ENCODE peak calls at places on chromosomes 2 and 18, in five cellular contexts. O is hepatocyte; Y is IMR-90; H is lower lobe of right lung; D is CD8-positive, alpha-beta T cell. J is an unnamed sample.

GRCh38 chr18:49814147-49814499 is 790 bp upstream of the ACAA2 start:
- DNase-seq in O (peak), Y (peak), H (no peak), D (no peak), J (peak)

GRCh38 chr2:208501217-208501616 is 94.6 kb downstream of the PTH2R start:
- DNase-seq in O (peak), Y (no peak), H (no peak), D (no peak), J (no peak)

GRCh38 chr2:168156661-168157060 is 90.7 kb downstream of the STK39 start:
- DNase-seq in O (peak), Y (peak), H (no peak), D (no peak), J (peak)

GRCh38 chr2:236984046-236984445 is 101.6 kb upstream of the COPS8 start:
- DNase-seq in O (no peak), Y (no peak), H (no peak), D (no peak), J (no peak)

GRCh38 chr2:196336206-196336605 is 164.8 kb upstream of the STK17B start:
- DNase-seq in O (no peak), Y (peak), H (no peak), D (no peak), J (no peak)

GRCh38 chr2:15720561-15721307 is 129.1 kb downstream of the DDX1 start:
- DNase-seq in O (no peak), Y (no peak), H (no peak), D (no peak), J (no peak)

GRCh38 chr2:67451086-67451832 is 54.1 kb downstream of the ETAA1 start:
- DNase-seq in O (peak), Y (peak), H (no peak), D (no peak), J (peak)

GRCh38 chr2:45901468-45902081 is 250.1 kb downstream of the PRKCE start:
- DNase-seq in O (no peak), Y (no peak), H (no peak), D (no peak), J (no peak)

GRCh38 chr2:12754643-12755042 is 37.9 kb downstream of the TRIB2 start:
- DNase-seq in O (no peak), Y (no peak), H (no peak), D (no peak), J (no peak)

GRCh38 chr2:107728586-107728985 is 98.1 kb upstream of the RGPD4 start:
- DNase-seq in O (no peak), Y (no peak), H (no peak), D (no peak), J (no peak)

GRCh38 chr2:227007940-227008339 is 156.1 kb downstream of the COL4A4 start:
- DNase-seq in O (no peak), Y (no peak), H (no peak), D (no peak), J (no peak)

GRCh38 chr2:227864161-227864756 is 7.2 kb upstream of the DAW1 start:
- DNase-seq in O (peak), Y (peak), H (no peak), D (no peak), J (no peak)

GRCh38 chr18:13315000-13315399 is 96.4 kb downstream of the LDLRAD4 start:
- DNase-seq in O (no peak), Y (no peak), H (no peak), D (no peak), J (no peak)

GRCh38 chr2:71943238-71944182 is 204.2 kb downstream of the CYP26B1 start:
- DNase-seq in O (no peak), Y (no peak), H (no peak), D (no peak), J (no peak)

GRCh38 chr2:72999729-73000725 is 71.5 kb downstream of the SFXN5 start:
- DNase-seq in O (peak), Y (peak), H (no peak), D (no peak), J (peak)

GRCh38 chr2:91477731-91478672 is 2786.5 kb downstream of the RPIA start:
- DNase-seq in O (peak), Y (no peak), H (peak), D (peak), J (no peak)

GRCh38 chr2:232937278-232937906 is 67.3 kb downstream of the SNORC start:
- DNase-seq in O (peak), Y (peak), H (no peak), D (no peak), J (peak)

GRCh38 chr2:96762529-96763253 is 2.0 kb downstream of the CNNM4 start:
- DNase-seq in O (no peak), Y (no peak), H (no peak), D (no peak), J (no peak)

GRCh38 chr18:53033128-53033527 is 693.1 kb downstream of the DCC start:
- DNase-seq in O (no peak), Y (no peak), H (no peak), D (no peak), J (no peak)

GRCh38 chr2:223797073-223797472 is 40.3 kb downstream of the AP1S3 start:
- DNase-seq in O (no peak), Y (peak), H (no peak), D (no peak), J (peak)

GRCh38 chr18:70555046-70555445 is 266.2 kb downstream of the SOCS6 start:
- DNase-seq in O (no peak), Y (no peak), H (no peak), D (no peak), J (no peak)

GRCh38 chr2:142989276-142990204 is 112.1 kb downstream of the KYNU start:
- DNase-seq in O (peak), Y (peak), H (no peak), D (no peak), J (peak)

GRCh38 chr18:75208055-75208835 is 694 bp downstream of the PTGR3 start:
- DNase-seq in O (peak), Y (peak), H (peak), D (peak), J (no peak)

GRCh38 chr2:76169985-76170384 is 459.3 kb upstream of the GCFC2 start:
- DNase-seq in O (no peak), Y (no peak), H (no peak), D (no peak), J (no peak)

GRCh38 chr18:3281456-3282400 is 19.8 kb downstream of the MYL12B start:
- DNase-seq in O (peak), Y (peak), H (no peak), D (no peak), J (peak)

GRCh38 chr2:68469935-68470334 is 2.5 kb downstream of the APLF start:
- DNase-seq in O (no peak), Y (no peak), H (no peak), D (no peak), J (no peak)

GRCh38 chr2:213995400-213996105 is 415.3 kb upstream of the VWC2L start:
- DNase-seq in O (no peak), Y (peak), H (no peak), D (no peak), J (peak)

GRCh38 chr2:46050489-46050888 is 246.7 kb upstream of the EPAS1 start:
- DNase-seq in O (no peak), Y (no peak), H (no peak), D (no peak), J (no peak)

GRCh38 chr2:43086451-43087221 is 139.8 kb downstream of the ZFP36L2 start:
- DNase-seq in O (peak), Y (peak), H (no peak), D (no peak), J (peak)

GRCh38 chr2:205695460-205695979 is 13.2 kb downstream of the NRP2 start:
- DNase-seq in O (no peak), Y (peak), H (no peak), D (no peak), J (no peak)

GRCh38 chr2:230520875-230521155 is 104.8 kb downstream of the SP100 start:
- DNase-seq in O (no peak), Y (peak), H (no peak), D (no peak), J (peak)

GRCh38 chr2:16747706-16748105 is 82.1 kb upstream of the CYRIA start:
- DNase-seq in O (no peak), Y (no peak), H (no peak), D (no peak), J (no peak)

GRCh38 chr2:230913812-230914211 is 11.2 kb downstream of the GPR55 start:
- DNase-seq in O (no peak), Y (no peak), H (peak), D (no peak), J (no peak)

DNA sequence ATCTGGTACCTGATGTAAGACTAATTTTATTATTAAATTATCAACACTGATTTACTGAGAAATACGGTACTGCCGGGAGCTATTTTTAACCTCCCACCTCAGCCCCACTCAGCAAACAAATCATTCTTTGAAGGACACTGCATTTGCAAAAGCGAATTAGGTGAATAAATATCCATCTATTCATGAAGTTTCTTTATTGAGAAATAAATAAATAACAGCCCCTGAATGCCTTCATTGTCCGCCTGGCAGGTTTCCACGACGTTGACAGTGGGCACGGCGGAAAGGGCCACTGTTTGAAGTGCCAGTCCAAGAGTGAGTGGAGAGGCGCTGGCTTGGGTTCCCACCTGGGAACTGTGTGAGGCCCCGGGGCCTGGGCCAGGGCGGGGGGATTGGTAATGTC is 15.7 kb downstream of the C1QL2 start:
- DNase-seq in O (no peak), Y (no peak), H (no peak), D (no peak), J (no peak)
- TF ChIP-seq CTCF in O (no peak), Y (no peak), H (no peak), D (no peak), J (no peak)

DNA sequence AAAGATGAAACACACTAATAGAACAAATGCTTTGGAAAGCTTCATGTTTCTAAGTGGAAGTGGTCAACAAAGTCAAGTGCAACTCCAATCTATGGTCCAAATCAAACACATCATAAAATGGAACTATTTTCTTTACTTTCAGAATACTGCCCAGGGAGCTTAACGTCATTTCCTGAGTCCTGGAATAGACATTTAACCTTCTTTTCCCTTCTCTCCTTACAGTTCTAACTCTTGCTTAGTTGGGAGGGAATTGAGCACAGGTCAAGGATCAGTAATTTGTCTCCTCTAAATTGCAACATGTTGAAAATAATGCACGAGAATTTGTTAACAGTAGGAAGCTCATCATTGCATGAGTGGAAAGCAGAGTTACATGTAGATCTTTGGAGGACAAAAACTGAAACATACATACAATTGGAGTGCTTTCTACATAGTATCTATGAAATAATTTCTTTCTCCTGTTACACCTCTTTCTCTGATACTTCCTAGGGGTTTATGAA is 87.7 kb downstream of the MEP1B start:
- DNase-seq in O (no peak), Y (no peak), H (no peak), D (no peak), J (no peak)
- H3K27ac ChIP-seq in O (peak), Y (no peak), H (no peak), D (no peak), J (no peak)

DNA sequence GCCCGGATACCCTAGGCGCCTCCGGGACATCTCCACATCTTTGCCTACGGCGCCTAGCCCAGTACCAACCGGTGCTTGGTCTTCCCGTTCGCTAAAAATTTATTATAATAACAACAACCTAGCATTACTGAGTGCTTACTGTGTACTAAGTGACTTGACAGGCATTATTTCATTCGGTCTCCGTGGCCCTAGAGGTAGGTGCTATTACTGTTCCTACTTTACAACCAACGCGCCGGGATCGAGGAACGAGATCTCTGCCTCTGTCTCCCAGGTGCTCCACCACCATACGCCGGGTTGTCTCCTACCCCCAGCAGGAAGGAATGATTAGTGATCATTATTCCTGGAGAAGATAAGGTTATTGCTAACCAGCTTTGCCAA is 657 bp upstream of the BIN1 start:
- DNase-seq in O (no peak), Y (no peak), H (no peak), D (no peak), J (no peak)
- TF ChIP-seq CTCF in O (no peak), Y (no peak), H (no peak), D (no peak), J (no peak)

GRCh38 chr2:235573331-235574221 is 79.7 kb downstream of the AGAP1 start:
- DNase-seq in O (no peak), Y (no peak), H (no peak), D (no peak), J (no peak)
- H3K27ac ChIP-seq in O (no peak), Y (no peak), H (no peak), D (no peak), J (no peak)

GRCh38 chr2:220104871-220105351 is 477.5 kb downstream of the SLC4A3 start:
- DNase-seq in O (peak), Y (peak), H (no peak), D (no peak), J (peak)
- TF ChIP-seq CTCF in O (no peak), Y (peak), H (no peak), D (no peak), J (peak)

GRCh38 chr2:115738138-115738537 is 1295.7 kb downstream of the DPP10 start:
- DNase-seq in O (peak), Y (no peak), H (no peak), D (no peak), J (no peak)
- H3K27ac ChIP-seq in O (no peak), Y (no peak), H (no peak), D (no peak), J (no peak)